ENCODE peak calls at places on chromosomes 16 and 17, in five cellular contexts. One of them, this sample, is unnamed.

GRCh38 chr16:66026211-66026610 is 340.3 kb upstream of the CDH5 start:
- DNase-seq in mammary epithelial cell: no peak
- DNase-seq in suprapubic skin: no peak
- DNase-seq in tibial nerve: no peak
- DNase-seq in heart left ventricle: no peak
- DNase-seq in this sample: no peak

GRCh38 chr17:13480877-13481276 is 120.9 kb downstream of the HS3ST3A1 start:
- DNase-seq in mammary epithelial cell: no peak
- DNase-seq in suprapubic skin: no peak
- DNase-seq in tibial nerve: no peak
- DNase-seq in heart left ventricle: no peak
- DNase-seq in this sample: no peak

GRCh38 chr16:77499373-77500285 is 64.8 kb upstream of the ADAMTS18 start:
- DNase-seq in mammary epithelial cell: peak; percentile 6
- DNase-seq in suprapubic skin: peak; percentile 60
- DNase-seq in tibial nerve: peak; percentile 26
- DNase-seq in heart left ventricle: no peak
- DNase-seq in this sample: no peak

GRCh38 chr17:49031965-49032928 is 35.1 kb downstream of the IGF2BP1 start:
- DNase-seq in mammary epithelial cell: peak; percentile 59
- DNase-seq in suprapubic skin: no peak
- DNase-seq in tibial nerve: peak; percentile 27
- DNase-seq in heart left ventricle: no peak
- DNase-seq in this sample: peak; percentile 45

GRCh38 chr16:1991588-1992474 is 2.1 kb downstream of the SYNGR3 start:
- DNase-seq in mammary epithelial cell: peak; percentile 75
- DNase-seq in suprapubic skin: peak; percentile 97
- DNase-seq in tibial nerve: peak; percentile 85
- DNase-seq in heart left ventricle: peak; percentile 97
- DNase-seq in this sample: peak; percentile 91

GRCh38 chr16:78608305-78608776 is 508.9 kb downstream of the WWOX start:
- DNase-seq in mammary epithelial cell: no peak
- DNase-seq in suprapubic skin: no peak
- DNase-seq in tibial nerve: no peak
- DNase-seq in heart left ventricle: no peak
- DNase-seq in this sample: no peak

GRCh38 chr16:17302620-17303019 is 168.1 kb downstream of the XYLT1 start:
- DNase-seq in mammary epithelial cell: no peak
- DNase-seq in suprapubic skin: no peak
- DNase-seq in tibial nerve: no peak
- DNase-seq in heart left ventricle: no peak
- DNase-seq in this sample: no peak

GRCh38 chr17:76452102-76452645 is 778 bp downstream of the UBE2O start:
- DNase-seq in mammary epithelial cell: no peak
- DNase-seq in suprapubic skin: no peak
- DNase-seq in tibial nerve: no peak
- DNase-seq in heart left ventricle: peak; percentile 53
- DNase-seq in this sample: peak; percentile 39

GRCh38 chr17:5241861-5242671 is 7.4 kb upstream of the SCIMP start:
- DNase-seq in mammary epithelial cell: peak; percentile 40
- DNase-seq in suprapubic skin: no peak
- DNase-seq in tibial nerve: no peak
- DNase-seq in heart left ventricle: peak; percentile 40
- DNase-seq in this sample: no peak

GRCh38 chr17:3282901-3283300 is 15.3 kb downstream of the OR3A1 start:
- DNase-seq in mammary epithelial cell: no peak
- DNase-seq in suprapubic skin: no peak
- DNase-seq in tibial nerve: no peak
- DNase-seq in heart left ventricle: no peak
- DNase-seq in this sample: no peak

GRCh38 chr16:3458278-3458851 is 14.9 kb downstream of the NAA60 start:
- DNase-seq in mammary epithelial cell: peak; percentile 16
- DNase-seq in suprapubic skin: no peak
- DNase-seq in tibial nerve: no peak
- DNase-seq in heart left ventricle: no peak
- DNase-seq in this sample: peak; percentile 48

GRCh38 chr17:18946536-18946935 is 5.4 kb upstream of the SLC5A10 start:
- DNase-seq in mammary epithelial cell: peak; percentile 27
- DNase-seq in suprapubic skin: no peak
- DNase-seq in tibial nerve: no peak
- DNase-seq in heart left ventricle: no peak
- DNase-seq in this sample: no peak

GRCh38 chr17:73956169-73956568 is 247.3 kb upstream of the RPL38 start:
- DNase-seq in mammary epithelial cell: no peak
- DNase-seq in suprapubic skin: no peak
- DNase-seq in tibial nerve: no peak
- DNase-seq in heart left ventricle: no peak
- DNase-seq in this sample: no peak
- H3K27me3 ChIP-seq in mammary epithelial cell: peaks cover 12% of the 10 kb centered on the region
- H3K27me3 ChIP-seq in suprapubic skin: peaks cover 15% of the 10 kb centered on the region
- H3K27me3 ChIP-seq in tibial nerve: peaks cover 22% of the 10 kb centered on the region
- H3K27me3 ChIP-seq in heart left ventricle: peaks cover 15% of the 10 kb centered on the region
- H3K27me3 ChIP-seq in this sample: peaks cover 4% of the 10 kb centered on the region

DNA sequence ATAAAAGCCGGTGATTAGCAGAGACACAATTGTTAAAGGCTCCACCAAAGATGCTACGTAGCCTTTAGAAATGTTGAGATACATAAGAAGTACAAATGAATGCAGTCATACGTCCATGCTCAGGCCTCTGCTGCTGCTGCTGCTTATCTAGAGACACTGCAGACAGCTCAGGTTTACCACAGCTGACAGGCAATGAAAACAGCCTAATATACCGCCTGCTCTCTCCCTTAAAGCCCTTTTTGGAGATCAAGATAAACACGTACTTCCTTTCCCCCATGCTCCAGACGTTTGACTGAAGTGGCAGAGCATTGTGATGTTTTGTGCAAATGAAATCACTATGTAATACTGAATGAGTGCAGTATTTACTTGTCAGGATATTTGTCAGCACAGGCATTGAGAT is 185.3 kb downstream of the AATF start:
- DNase-seq in mammary epithelial cell: no peak
- DNase-seq in suprapubic skin: no peak
- DNase-seq in tibial nerve: no peak
- DNase-seq in heart left ventricle: no peak
- DNase-seq in this sample: no peak
- TF ChIP-seq CTCF in mammary epithelial cell: no peak
- TF ChIP-seq CTCF in suprapubic skin: no peak
- TF ChIP-seq CTCF in tibial nerve: no peak
- TF ChIP-seq CTCF in heart left ventricle: no peak
- TF ChIP-seq CTCF in this sample: no peak

GRCh38 chr17:74767111-74767516 is 9.0 kb downstream of the NAT9 start:
- DNase-seq in mammary epithelial cell: no peak
- DNase-seq in suprapubic skin: no peak
- DNase-seq in tibial nerve: no peak
- DNase-seq in heart left ventricle: no peak
- DNase-seq in this sample: no peak

GRCh38 chr17:74768763-74769114 is 7.4 kb downstream of the NAT9 start:
- DNase-seq in mammary epithelial cell: no peak
- DNase-seq in suprapubic skin: no peak
- DNase-seq in tibial nerve: no peak
- DNase-seq in heart left ventricle: no peak
- DNase-seq in this sample: no peak

GRCh38 chr17:74763565-74764387 is 12.4 kb downstream of the NAT9 start:
- DNase-seq in mammary epithelial cell: no peak
- DNase-seq in suprapubic skin: no peak
- DNase-seq in tibial nerve: no peak
- DNase-seq in heart left ventricle: no peak
- DNase-seq in this sample: no peak

GRCh38 chr17:74768069-74768762 is 7.9 kb downstream of the NAT9 start:
- DNase-seq in mammary epithelial cell: no peak
- DNase-seq in suprapubic skin: no peak
- DNase-seq in tibial nerve: no peak
- DNase-seq in heart left ventricle: peak; percentile 90
- DNase-seq in this sample: peak; percentile 97

DNA sequence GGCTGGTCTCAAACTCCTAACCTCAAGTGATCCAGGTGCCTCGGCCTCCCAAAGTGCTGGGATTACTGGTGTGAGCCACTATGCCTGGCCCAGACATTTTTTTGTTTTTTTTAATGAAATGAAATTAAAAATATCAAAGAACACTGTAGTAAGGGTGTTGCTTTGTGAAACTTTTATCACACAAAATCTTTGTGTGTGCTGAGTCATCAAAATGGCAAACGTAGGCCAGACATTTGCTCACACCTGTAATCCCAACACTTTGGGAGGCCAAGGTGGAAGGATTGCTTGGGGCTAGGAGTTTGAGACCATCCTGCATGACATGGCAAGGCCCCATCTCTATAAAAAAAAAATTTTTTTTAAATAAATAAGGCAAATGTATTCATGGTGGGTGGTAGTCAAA is 9.7 kb downstream of the NAT9 start:
- DNase-seq in mammary epithelial cell: no peak
- DNase-seq in suprapubic skin: no peak
- DNase-seq in tibial nerve: no peak
- DNase-seq in heart left ventricle: no peak
- DNase-seq in this sample: no peak
- H3K4me1 ChIP-seq in mammary epithelial cell: peaks cover 6% of the 10 kb centered on the region
- H3K4me1 ChIP-seq in suprapubic skin: peaks cover 29% of the 10 kb centered on the region
- H3K4me1 ChIP-seq in tibial nerve: peaks cover 54% of the 10 kb centered on the region
- H3K4me1 ChIP-seq in heart left ventricle: peaks cover 3% of the 10 kb centered on the region
- H3K4me1 ChIP-seq in this sample: peaks cover 79% of the 10 kb centered on the region

GRCh38 chr16:23940111-23940510 is 104.3 kb downstream of the PRKCB start:
- DNase-seq in mammary epithelial cell: no peak
- DNase-seq in suprapubic skin: no peak
- DNase-seq in tibial nerve: no peak
- DNase-seq in heart left ventricle: no peak
- DNase-seq in this sample: no peak

GRCh38 chr16:23944381-23944780 is 108.6 kb downstream of the PRKCB start:
- DNase-seq in mammary epithelial cell: no peak
- DNase-seq in suprapubic skin: no peak
- DNase-seq in tibial nerve: no peak
- DNase-seq in heart left ventricle: no peak
- DNase-seq in this sample: no peak

GRCh38 chr16:23941963-23942564 is 106.3 kb downstream of the PRKCB start:
- DNase-seq in mammary epithelial cell: no peak
- DNase-seq in suprapubic skin: no peak
- DNase-seq in tibial nerve: no peak
- DNase-seq in heart left ventricle: no peak
- DNase-seq in this sample: no peak

GRCh38 chr16:23943604-23944003 is 107.8 kb downstream of the PRKCB start:
- DNase-seq in mammary epithelial cell: no peak
- DNase-seq in suprapubic skin: no peak
- DNase-seq in tibial nerve: no peak
- DNase-seq in heart left ventricle: no peak
- DNase-seq in this sample: no peak

DNA sequence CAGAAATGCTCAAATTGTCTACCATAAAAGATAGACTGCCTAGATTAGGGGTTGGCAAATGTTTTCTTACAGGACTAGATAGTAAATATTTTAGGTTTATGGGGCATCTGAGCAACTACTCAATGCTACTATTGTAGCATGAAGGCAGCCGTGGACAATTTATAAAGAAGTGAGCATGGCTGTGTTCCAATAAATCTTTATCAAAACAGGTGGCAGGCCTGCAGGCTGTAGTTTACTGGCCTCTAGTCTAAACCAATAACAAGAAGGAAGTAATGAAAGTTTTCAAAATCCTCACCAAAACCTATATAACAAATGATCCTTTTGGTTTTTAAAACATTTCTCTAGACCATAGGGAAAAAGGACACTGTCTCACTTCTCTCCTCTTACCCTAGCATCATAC is 105.2 kb downstream of the PRKCB start:
- DNase-seq in mammary epithelial cell: no peak
- DNase-seq in suprapubic skin: no peak
- DNase-seq in tibial nerve: no peak
- DNase-seq in heart left ventricle: no peak
- DNase-seq in this sample: no peak
- H3K27me3 ChIP-seq in mammary epithelial cell: no peaks in the 10 kb centered on the region
- H3K27me3 ChIP-seq in suprapubic skin: no peaks in the 10 kb centered on the region
- H3K27me3 ChIP-seq in tibial nerve: no peaks in the 10 kb centered on the region
- H3K27me3 ChIP-seq in heart left ventricle: no peaks in the 10 kb centered on the region
- H3K27me3 ChIP-seq in this sample: no peaks in the 10 kb centered on the region

GRCh38 chr16:51967566-51967965 is 579.4 kb downstream of the TOX3 start:
- DNase-seq in mammary epithelial cell: no peak
- DNase-seq in suprapubic skin: no peak
- DNase-seq in tibial nerve: no peak
- DNase-seq in heart left ventricle: no peak
- DNase-seq in this sample: no peak

GRCh38 chr16:51968756-51969155 is 578.2 kb downstream of the TOX3 start:
- DNase-seq in mammary epithelial cell: no peak
- DNase-seq in suprapubic skin: no peak
- DNase-seq in tibial nerve: no peak
- DNase-seq in heart left ventricle: no peak
- DNase-seq in this sample: no peak

GRCh38 chr16:51971184-51971583 is 575.8 kb downstream of the TOX3 start:
- DNase-seq in mammary epithelial cell: peak; percentile 23
- DNase-seq in suprapubic skin: no peak
- DNase-seq in tibial nerve: no peak
- DNase-seq in heart left ventricle: no peak
- DNase-seq in this sample: no peak
- TF ChIP-seq CTCF in mammary epithelial cell: peak; percentile 61
- TF ChIP-seq CTCF in suprapubic skin: no peak
- TF ChIP-seq CTCF in tibial nerve: no peak
- TF ChIP-seq CTCF in heart left ventricle: no peak
- TF ChIP-seq CTCF in this sample: peak; percentile 26

DNA sequence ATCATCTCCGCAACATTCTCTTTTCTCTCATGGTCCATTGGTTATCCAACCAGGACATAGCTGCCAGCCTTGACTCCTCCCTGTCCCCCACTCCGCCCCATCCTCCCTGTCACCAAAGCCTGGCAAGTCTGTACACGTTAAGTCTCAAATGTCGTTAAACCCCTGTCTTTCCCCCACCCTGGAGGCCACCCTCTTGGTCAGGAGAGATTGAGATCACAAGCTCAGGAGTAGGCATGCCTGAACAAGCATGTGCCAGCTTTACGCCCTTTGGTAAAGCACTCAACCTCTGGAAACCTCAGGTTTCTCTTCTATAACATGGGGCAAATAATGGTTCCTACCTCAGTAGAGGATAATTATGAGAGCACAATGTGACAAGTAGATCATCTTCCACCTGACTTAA is 38.1 kb upstream of the CCL1 start:
- DNase-seq in mammary epithelial cell: peak; percentile 4
- DNase-seq in suprapubic skin: no peak
- DNase-seq in tibial nerve: no peak
- DNase-seq in heart left ventricle: no peak
- DNase-seq in this sample: no peak
- H3K4me1 ChIP-seq in mammary epithelial cell: no peaks in the 10 kb centered on the region
- H3K4me1 ChIP-seq in suprapubic skin: no peaks in the 10 kb centered on the region
- H3K4me1 ChIP-seq in tibial nerve: no peaks in the 10 kb centered on the region
- H3K4me1 ChIP-seq in heart left ventricle: no peaks in the 10 kb centered on the region
- H3K4me1 ChIP-seq in this sample: no peaks in the 10 kb centered on the region

This sample was measured in body of pancreas.